ENCODE peak calls at places on chromosomes 12 and 14, in eight cellular contexts. X is lung; D is uterus; V is mesothelial cell of epicardium; F is nephron progenitor cell; I is CD8-positive, alpha-beta T cell; Q is left ventricle myocardium inferior; T is fibroblast of lung. S is an unnamed sample.

GRCh38 chr14:103749860-103750259 is 34.2 kb downstream of the ZFYVE21 start:
- DNase-seq in X (no peak), V (no peak), F (no peak), I (no peak), D (no peak), T (no peak), Q (no peak), S (no peak)

GRCh38 chr12:102634216-102634615 is 153.9 kb upstream of the IGF1 start:
- DNase-seq in I (no peak), F (no peak), X (no peak), Q (no peak), V (no peak), D (no peak), T (peak), S (no peak)

GRCh38 chr12:18428416-18428815 is 167.1 kb downstream of the PIK3C2G start:
- DNase-seq in I (no peak), Q (no peak), X (no peak), F (no peak), V (no peak), T (no peak), D (no peak), S (no peak)

GRCh38 chr14:20630340-20631022 is 11.0 kb downstream of the OR6S1 start:
- DNase-seq in Q (no peak), D (peak), T (peak), I (peak), X (no peak), V (peak), F (peak), S (no peak)

GRCh38 chr14:45664668-45665356 is 411.8 kb upstream of the MIS18BP1 start:
- DNase-seq in T (no peak), X (no peak), F (no peak), V (no peak), Q (no peak), D (no peak), I (no peak), S (no peak)

GRCh38 chr12:13114251-13115052 is 11.0 kb upstream of the GSG1 start:
- DNase-seq in V (no peak), F (peak), X (no peak), I (no peak), T (no peak), Q (no peak), D (no peak), S (no peak)

GRCh38 chr12:124510301-124510970 is 57.0 kb downstream of the NCOR2 start:
- DNase-seq in D (no peak), I (no peak), T (no peak), F (no peak), V (no peak), Q (no peak), X (no peak), S (no peak)

GRCh38 chr14:69493038-69493437 is 8.5 kb downstream of the PLEKHD1 start:
- DNase-seq in V (no peak), F (no peak), T (no peak), D (no peak), X (no peak), Q (no peak), I (no peak), S (no peak)

GRCh38 chr12:15797818-15798217 is 8.6 kb upstream of the EPS8 start:
- DNase-seq in I (no peak), V (no peak), F (no peak), D (no peak), Q (no peak), X (no peak), T (no peak), S (no peak)

GRCh38 chr12:58915634-58916033 is 4.7 kb downstream of the LRIG3 start:
- DNase-seq in I (no peak), V (no peak), F (peak), X (no peak), Q (peak), T (peak), D (peak), S (no peak)

GRCh38 chr12:44000309-44000952 is 164.6 kb downstream of the TMEM117 start:
- DNase-seq in T (peak), D (no peak), X (no peak), V (no peak), Q (no peak), I (no peak), F (peak), S (no peak)

GRCh38 chr14:32393119-32393518 is 64.0 kb downstream of the AKAP6 start:
- DNase-seq in Q (no peak), I (no peak), V (no peak), D (no peak), F (no peak), X (no peak), T (no peak), S (no peak)

GRCh38 chr14:58428011-58428807 is 690 bp downstream of the KIAA0586 start:
- DNase-seq in T (peak), Q (no peak), V (no peak), I (no peak), F (peak), D (no peak), X (no peak), S (no peak)

GRCh38 chr12:27972721-27973120 is at the start of gene PTHLH:
- DNase-seq in D (no peak), I (no peak), Q (no peak), T (no peak), V (no peak), F (no peak), X (no peak), S (no peak)

GRCh38 chr14:93011650-93012317 is 88.8 kb downstream of the CHGA start:
- DNase-seq in T (no peak), Q (no peak), D (no peak), X (no peak), I (no peak), V (no peak), F (no peak), S (no peak)

GRCh38 chr12:92396647-92397258 is 251.1 kb upstream of the BTG1 start:
- DNase-seq in Q (no peak), I (no peak), D (peak), V (no peak), F (no peak), T (peak), X (no peak), S (no peak)

GRCh38 chr12:57135939-57136338 is 7.7 kb downstream of the LRP1 start:
- DNase-seq in Q (peak), X (no peak), I (no peak), V (no peak), T (peak), D (peak), F (peak), S (no peak)

GRCh38 chr14:95015046-95015445 is 142.3 kb downstream of the DICER1 start:
- DNase-seq in T (no peak), F (no peak), Q (no peak), X (peak), I (no peak), D (no peak), V (no peak), S (no peak)

GRCh38 chr14:20415723-20416622 is 2.7 kb upstream of the TEP1 start:
- DNase-seq in D (peak), X (no peak), Q (no peak), I (no peak), V (no peak), F (no peak), T (peak), S (no peak)

GRCh38 chr12:100186071-100186470 is 14.5 kb upstream of the ACTR6 start:
- DNase-seq in T (no peak), I (no peak), D (no peak), F (no peak), Q (no peak), V (no peak), X (no peak), S (no peak)

GRCh38 chr14:103593577-103593976 is 30.8 kb downstream of the COA8 start:
- DNase-seq in D (no peak), F (no peak), Q (no peak), V (no peak), T (no peak), X (no peak), I (no peak), S (no peak)

GRCh38 chr12:97640826-97641225 is 178.2 kb downstream of the RMST start:
- DNase-seq in X (no peak), T (no peak), F (no peak), V (no peak), I (no peak), D (no peak), Q (no peak), S (no peak)

GRCh38 chr14:68807148-68807600 is 14.3 kb upstream of the ZFP36L1 start:
- DNase-seq in V (peak), I (no peak), Q (peak), T (peak), X (peak), F (no peak), D (peak), S (no peak)

GRCh38 chr12:104473374-104473983 is 16.7 kb downstream of the CHST11 start:
- DNase-seq in I (no peak), V (no peak), Q (no peak), T (no peak), F (no peak), D (no peak), X (no peak), S (no peak)

GRCh38 chr12:83856803-83857202 is 1055.8 kb downstream of the SLC6A15 start:
- DNase-seq in D (no peak), V (no peak), X (no peak), I (no peak), T (no peak), F (no peak), Q (no peak), S (no peak)

GRCh38 chr12:119301367-119301766 is 33.2 kb upstream of the CCDC60 start:
- DNase-seq in X (no peak), F (no peak), Q (no peak), V (no peak), D (no peak), I (no peak), T (no peak), S (no peak)
- TF ChIP-seq CTCF in X (no peak), F (no peak), Q (no peak), V (no peak), D (no peak), I (no peak), T (no peak), S (no peak)

DNA sequence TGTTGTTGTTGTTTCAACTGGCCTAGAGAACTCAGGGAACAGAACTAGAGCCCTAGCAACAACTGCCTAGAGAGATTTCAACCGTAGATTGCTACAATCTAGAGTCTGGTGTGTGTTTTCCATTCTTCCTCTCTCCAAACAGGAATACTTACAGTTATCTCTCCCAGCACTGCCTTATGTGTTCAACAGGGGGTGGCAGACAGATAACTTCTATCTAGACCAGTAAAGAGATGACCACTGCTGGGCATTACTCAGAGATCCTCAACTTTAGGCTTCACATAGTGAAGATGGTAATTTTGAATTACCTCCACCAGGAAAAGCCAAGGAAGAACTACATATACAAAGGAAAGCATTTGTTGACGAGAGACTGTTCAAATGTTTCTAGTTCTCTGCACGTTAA is 4.8 kb downstream of the TXNDC16 start:
- DNase-seq in V (no peak), I (no peak), F (no peak), T (no peak), X (no peak), Q (no peak), D (no peak), S (no peak)
- TF ChIP-seq CTCF in V (no peak), I (no peak), F (no peak), T (no peak), X (no peak), Q (no peak), D (no peak), S (no peak)

GRCh38 chr12:90062799-90063198 is 354.2 kb upstream of the ATP2B1 start:
- DNase-seq in D (no peak), I (no peak), X (no peak), V (no peak), F (no peak), Q (no peak), T (no peak), S (no peak)
- TF ChIP-seq CTCF in D (no peak), I (no peak), X (no peak), V (no peak), F (no peak), Q (no peak), T (no peak), S (no peak)

GRCh38 chr14:55845963-55846851 is 266.2 kb downstream of the KTN1 start:
- DNase-seq in V (no peak), D (no peak), X (no peak), I (no peak), Q (no peak), T (no peak), F (no peak), S (no peak)

GRCh38 chr14:55841625-55842024 is 261.6 kb downstream of the KTN1 start:
- DNase-seq in D (no peak), T (no peak), X (no peak), I (no peak), Q (no peak), F (no peak), V (no peak), S (no peak)

GRCh38 chr14:55846852-55847471 is 267.0 kb downstream of the KTN1 start:
- DNase-seq in D (peak), Q (no peak), F (no peak), X (peak), V (no peak), T (peak), I (no peak), S (no peak)

GRCh38 chr14:55840821-55841220 is 260.8 kb downstream of the KTN1 start:
- DNase-seq in V (no peak), F (no peak), I (no peak), Q (no peak), D (no peak), X (no peak), T (no peak), S (no peak)

GRCh38 chr14:55843718-55844403 is 263.9 kb downstream of the KTN1 start:
- DNase-seq in Q (no peak), D (no peak), T (peak), I (no peak), X (no peak), F (no peak), V (no peak), S (no peak)
- TF ChIP-seq CTCF in Q (peak), D (no peak), T (no peak), I (no peak), X (no peak), F (no peak), V (no peak), S (no peak)

GRCh38 chr14:99550387-99550992 is 53.5 kb downstream of the CCDC85C start:
- DNase-seq in V (no peak), D (no peak), T (no peak), F (no peak), Q (no peak), X (no peak), I (no peak), S (no peak)

GRCh38 chr14:99551034-99551922 is 52.7 kb downstream of the CCDC85C start:
- DNase-seq in T (no peak), X (no peak), I (no peak), V (no peak), Q (no peak), D (no peak), F (no peak), S (no peak)

GRCh38 chr14:99548285-99548684 is 55.7 kb downstream of the CCDC85C start:
- DNase-seq in T (no peak), V (no peak), Q (no peak), X (no peak), D (no peak), F (no peak), I (no peak), S (no peak)

GRCh38 chr14:99548871-99549270 is 55.1 kb downstream of the CCDC85C start:
- DNase-seq in D (no peak), V (no peak), T (no peak), I (no peak), Q (no peak), X (no peak), F (no peak), S (no peak)

GRCh38 chr14:99549684-99550083 is 54.3 kb downstream of the CCDC85C start:
- DNase-seq in T (no peak), D (no peak), V (no peak), I (no peak), X (no peak), Q (no peak), F (no peak), S (no peak)
- TF ChIP-seq CTCF in T (no peak), D (no peak), V (no peak), I (no peak), X (no peak), Q (no peak), F (no peak), S (no peak)

GRCh38 chr14:75147423-75148071 is 20.7 kb upstream of the NEK9 start:
- DNase-seq in D (peak), X (peak), V (peak), F (peak), I (no peak), Q (peak), T (peak), S (peak)
- TF ChIP-seq CTCF in D (peak), X (peak), V (no peak), F (peak), I (no peak), Q (peak), T (peak), S (peak)

GRCh38 chr12:53997324-53998173 is 2.4 kb upstream of the HOXC9 start:
- DNase-seq in V (no peak), Q (no peak), D (no peak), I (no peak), X (no peak), T (no peak), F (peak), S (no peak)

GRCh38 chr12:53994691-53995310 is 5.2 kb upstream of the HOXC9 start:
- DNase-seq in V (no peak), Q (no peak), F (peak), D (no peak), X (no peak), T (no peak), I (no peak), S (no peak)

GRCh38 chr12:53995311-53996187 is 4.4 kb upstream of the HOXC9 start:
- DNase-seq in V (no peak), F (peak), X (no peak), T (no peak), D (no peak), I (no peak), Q (no peak), S (no peak)

GRCh38 chr12:53996886-53997217 is 3.1 kb upstream of the HOXC9 start:
- DNase-seq in D (no peak), T (no peak), I (no peak), F (no peak), Q (no peak), X (no peak), V (no peak), S (no peak)

GRCh38 chr12:53996188-53996885 is 3.6 kb upstream of the HOXC9 start:
- DNase-seq in T (no peak), D (no peak), X (no peak), V (no peak), I (no peak), F (peak), Q (no peak), S (no peak)
- TF ChIP-seq CTCF in T (no peak), D (no peak), X (no peak), V (no peak), I (no peak), F (no peak), Q (no peak), S (no peak)

S was measured in natural killer cell.